ENCODE peak calls at places on chromosomes 6 and 20, in eight cellular contexts. One of them, this sample, is unnamed. For H3K9me3, the result is how much of the 10 kb centered on the place peaks cover.

GRCh38 chr20:48683467-48684175 is 144.2 kb downstream of the PREX1 start:
- DNase-seq in Peyer's patch: no peak
- DNase-seq in H1: no peak
- DNase-seq in PC-3: no peak
- DNase-seq in stomach: no peak
- DNase-seq in tibial nerve: no peak
- DNase-seq in CD8-positive, alpha-beta memory T cell: no peak
- DNase-seq in body of pancreas: no peak
- DNase-seq in this sample: no peak

GRCh38 chr6:87742106-87742505 is 40.1 kb upstream of the AKIRIN2 start:
- DNase-seq in Peyer's patch: peak
- DNase-seq in H1: no peak
- DNase-seq in PC-3: no peak
- DNase-seq in stomach: no peak
- DNase-seq in tibial nerve: peak
- DNase-seq in CD8-positive, alpha-beta memory T cell: peak
- DNase-seq in body of pancreas: no peak
- DNase-seq in this sample: peak

GRCh38 chr6:16409531-16410441 is 171.4 kb downstream of the GMPR start:
- DNase-seq in Peyer's patch: peak
- DNase-seq in H1: peak
- DNase-seq in PC-3: peak
- DNase-seq in stomach: peak
- DNase-seq in tibial nerve: peak
- DNase-seq in CD8-positive, alpha-beta memory T cell: peak
- DNase-seq in body of pancreas: peak
- DNase-seq in this sample: peak

GRCh38 chr20:24701668-24702067 is 232.2 kb downstream of the SYNDIG1 start:
- DNase-seq in Peyer's patch: no peak
- DNase-seq in H1: peak
- DNase-seq in PC-3: no peak
- DNase-seq in stomach: no peak
- DNase-seq in tibial nerve: no peak
- DNase-seq in CD8-positive, alpha-beta memory T cell: no peak
- DNase-seq in body of pancreas: no peak
- DNase-seq in this sample: no peak

GRCh38 chr20:57323034-57323433 is 6.6 kb upstream of the SPO11 start:
- DNase-seq in Peyer's patch: no peak
- DNase-seq in H1: peak
- DNase-seq in PC-3: peak
- DNase-seq in stomach: no peak
- DNase-seq in tibial nerve: no peak
- DNase-seq in CD8-positive, alpha-beta memory T cell: no peak
- DNase-seq in body of pancreas: no peak
- DNase-seq in this sample: no peak

GRCh38 chr6:129030231-129030630 is 147.3 kb downstream of the LAMA2 start:
- DNase-seq in Peyer's patch: no peak
- DNase-seq in H1: no peak
- DNase-seq in PC-3: no peak
- DNase-seq in stomach: no peak
- DNase-seq in tibial nerve: no peak
- DNase-seq in CD8-positive, alpha-beta memory T cell: no peak
- DNase-seq in body of pancreas: no peak
- DNase-seq in this sample: no peak

GRCh38 chr6:88365230-88365629 is 199.1 kb upstream of the CNR1 start:
- DNase-seq in Peyer's patch: no peak
- DNase-seq in H1: no peak
- DNase-seq in PC-3: no peak
- DNase-seq in stomach: no peak
- DNase-seq in tibial nerve: no peak
- DNase-seq in CD8-positive, alpha-beta memory T cell: no peak
- DNase-seq in body of pancreas: no peak
- DNase-seq in this sample: no peak

GRCh38 chr6:142171351-142171750 is 24.3 kb downstream of the VTA1 start:
- DNase-seq in Peyer's patch: no peak
- DNase-seq in H1: no peak
- DNase-seq in PC-3: no peak
- DNase-seq in stomach: no peak
- DNase-seq in tibial nerve: no peak
- DNase-seq in CD8-positive, alpha-beta memory T cell: no peak
- DNase-seq in body of pancreas: no peak
- DNase-seq in this sample: no peak

GRCh38 chr6:28134015-28134414 is 7.7 kb upstream of the ZKSCAN8 start:
- DNase-seq in Peyer's patch: no peak
- DNase-seq in H1: no peak
- DNase-seq in PC-3: peak
- DNase-seq in stomach: no peak
- DNase-seq in tibial nerve: no peak
- DNase-seq in CD8-positive, alpha-beta memory T cell: no peak
- DNase-seq in body of pancreas: no peak
- DNase-seq in this sample: no peak

GRCh38 chr6:158002249-158002950 is 20.7 kb downstream of the SYNJ2 start:
- DNase-seq in Peyer's patch: peak
- DNase-seq in H1: no peak
- DNase-seq in PC-3: peak
- DNase-seq in stomach: peak
- DNase-seq in tibial nerve: no peak
- DNase-seq in CD8-positive, alpha-beta memory T cell: no peak
- DNase-seq in body of pancreas: no peak
- DNase-seq in this sample: no peak

GRCh38 chr20:37454636-37455035 is 66.4 kb upstream of the NNAT start:
- DNase-seq in Peyer's patch: no peak
- DNase-seq in H1: no peak
- DNase-seq in PC-3: no peak
- DNase-seq in stomach: no peak
- DNase-seq in tibial nerve: no peak
- DNase-seq in CD8-positive, alpha-beta memory T cell: no peak
- DNase-seq in body of pancreas: no peak
- DNase-seq in this sample: no peak

GRCh38 chr20:37455659-37456058 is 65.4 kb upstream of the NNAT start:
- DNase-seq in Peyer's patch: no peak
- DNase-seq in H1: no peak
- DNase-seq in PC-3: no peak
- DNase-seq in stomach: no peak
- DNase-seq in tibial nerve: no peak
- DNase-seq in CD8-positive, alpha-beta memory T cell: no peak
- DNase-seq in body of pancreas: no peak
- DNase-seq in this sample: no peak

GRCh38 chr20:37453288-37453687 is 67.8 kb upstream of the NNAT start:
- DNase-seq in Peyer's patch: no peak
- DNase-seq in H1: no peak
- DNase-seq in PC-3: no peak
- DNase-seq in stomach: no peak
- DNase-seq in tibial nerve: no peak
- DNase-seq in CD8-positive, alpha-beta memory T cell: no peak
- DNase-seq in body of pancreas: no peak
- DNase-seq in this sample: no peak

GRCh38 chr20:37452236-37452635 is 68.8 kb upstream of the NNAT start:
- DNase-seq in Peyer's patch: no peak
- DNase-seq in H1: no peak
- DNase-seq in PC-3: no peak
- DNase-seq in stomach: no peak
- DNase-seq in tibial nerve: no peak
- DNase-seq in CD8-positive, alpha-beta memory T cell: no peak
- DNase-seq in body of pancreas: no peak
- DNase-seq in this sample: no peak

GRCh38 chr20:37453836-37454235 is 67.2 kb upstream of the NNAT start:
- DNase-seq in Peyer's patch: no peak
- DNase-seq in H1: no peak
- DNase-seq in PC-3: no peak
- DNase-seq in stomach: no peak
- DNase-seq in tibial nerve: no peak
- DNase-seq in CD8-positive, alpha-beta memory T cell: no peak
- DNase-seq in body of pancreas: no peak
- DNase-seq in this sample: no peak
- H3K9me3 ChIP-seq in Peyer's patch: under half
- H3K9me3 ChIP-seq in H1: under half
- H3K9me3 ChIP-seq in PC-3: under half
- H3K9me3 ChIP-seq in stomach: under half
- H3K9me3 ChIP-seq in tibial nerve: under half
- H3K9me3 ChIP-seq in CD8-positive, alpha-beta memory T cell: under half
- H3K9me3 ChIP-seq in body of pancreas: under half
- H3K9me3 ChIP-seq in this sample: under half

GRCh38 chr20:56207656-56208055 is 40.9 kb upstream of the MC3R start:
- DNase-seq in Peyer's patch: no peak
- DNase-seq in H1: no peak
- DNase-seq in PC-3: no peak
- DNase-seq in stomach: no peak
- DNase-seq in tibial nerve: no peak
- DNase-seq in CD8-positive, alpha-beta memory T cell: no peak
- DNase-seq in body of pancreas: no peak
- DNase-seq in this sample: no peak
- H3K9me3 ChIP-seq in Peyer's patch: under half
- H3K9me3 ChIP-seq in H1: under half
- H3K9me3 ChIP-seq in PC-3: under half
- H3K9me3 ChIP-seq in stomach: under half
- H3K9me3 ChIP-seq in tibial nerve: under half
- H3K9me3 ChIP-seq in CD8-positive, alpha-beta memory T cell: under half
- H3K9me3 ChIP-seq in body of pancreas: under half
- H3K9me3 ChIP-seq in this sample: under half

DNA sequence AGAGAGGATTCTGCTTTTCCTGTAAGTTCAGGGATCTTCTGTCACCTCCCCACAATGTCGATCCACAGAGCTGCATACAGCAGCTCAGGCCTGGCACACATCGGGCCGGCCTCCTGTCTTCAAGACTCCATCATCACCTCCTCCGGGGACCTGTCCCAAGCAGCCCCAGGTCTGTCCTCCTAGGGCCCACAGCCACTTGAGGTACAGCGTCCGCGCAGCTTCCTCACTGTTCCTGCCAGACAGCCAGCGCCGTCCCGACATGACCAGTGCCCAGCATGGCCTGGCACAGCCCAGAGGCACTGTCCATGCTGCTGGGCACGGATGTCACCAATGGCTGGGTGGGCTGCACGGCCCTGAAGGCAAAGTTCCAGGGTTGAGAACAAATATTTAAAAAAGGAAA is 101.6 kb downstream of the DLL1 start:
- DNase-seq in Peyer's patch: no peak
- DNase-seq in H1: peak
- DNase-seq in PC-3: no peak
- DNase-seq in stomach: no peak
- DNase-seq in tibial nerve: peak
- DNase-seq in CD8-positive, alpha-beta memory T cell: no peak
- DNase-seq in body of pancreas: no peak
- DNase-seq in this sample: no peak
- H3K9me3 ChIP-seq in Peyer's patch: under half
- H3K9me3 ChIP-seq in H1: under half
- H3K9me3 ChIP-seq in PC-3: under half
- H3K9me3 ChIP-seq in stomach: under half
- H3K9me3 ChIP-seq in tibial nerve: under half
- H3K9me3 ChIP-seq in CD8-positive, alpha-beta memory T cell: under half
- H3K9me3 ChIP-seq in body of pancreas: under half
- H3K9me3 ChIP-seq in this sample: under half

GRCh38 chr20:56003966-56004365 is 1.4 kb downstream of the CBLN4 start:
- DNase-seq in Peyer's patch: no peak
- DNase-seq in H1: no peak
- DNase-seq in PC-3: no peak
- DNase-seq in stomach: no peak
- DNase-seq in tibial nerve: no peak
- DNase-seq in CD8-positive, alpha-beta memory T cell: no peak
- DNase-seq in body of pancreas: no peak
- DNase-seq in this sample: no peak

GRCh38 chr20:56004611-56005388 is 519 bp downstream of the CBLN4 start:
- DNase-seq in Peyer's patch: no peak
- DNase-seq in H1: peak
- DNase-seq in PC-3: no peak
- DNase-seq in stomach: no peak
- DNase-seq in tibial nerve: no peak
- DNase-seq in CD8-positive, alpha-beta memory T cell: no peak
- DNase-seq in body of pancreas: no peak
- DNase-seq in this sample: no peak

GRCh38 chr20:56001106-56001785 is 4.1 kb downstream of the CBLN4 start:
- DNase-seq in Peyer's patch: no peak
- DNase-seq in H1: no peak
- DNase-seq in PC-3: no peak
- DNase-seq in stomach: no peak
- DNase-seq in tibial nerve: no peak
- DNase-seq in CD8-positive, alpha-beta memory T cell: no peak
- DNase-seq in body of pancreas: no peak
- DNase-seq in this sample: no peak

GRCh38 chr20:56001890-56002289 is 3.4 kb downstream of the CBLN4 start:
- DNase-seq in Peyer's patch: no peak
- DNase-seq in H1: no peak
- DNase-seq in PC-3: no peak
- DNase-seq in stomach: no peak
- DNase-seq in tibial nerve: no peak
- DNase-seq in CD8-positive, alpha-beta memory T cell: no peak
- DNase-seq in body of pancreas: no peak
- DNase-seq in this sample: no peak

GRCh38 chr20:56003111-56003800 is 2.1 kb downstream of the CBLN4 start:
- DNase-seq in Peyer's patch: no peak
- DNase-seq in H1: peak
- DNase-seq in PC-3: no peak
- DNase-seq in stomach: no peak
- DNase-seq in tibial nerve: no peak
- DNase-seq in CD8-positive, alpha-beta memory T cell: no peak
- DNase-seq in body of pancreas: no peak
- DNase-seq in this sample: no peak
- H3K9me3 ChIP-seq in Peyer's patch: under half
- H3K9me3 ChIP-seq in H1: under half
- H3K9me3 ChIP-seq in PC-3: under half
- H3K9me3 ChIP-seq in stomach: under half
- H3K9me3 ChIP-seq in tibial nerve: under half
- H3K9me3 ChIP-seq in CD8-positive, alpha-beta memory T cell: under half
- H3K9me3 ChIP-seq in body of pancreas: under half
- H3K9me3 ChIP-seq in this sample: under half

GRCh38 chr20:41599699-41600104 is 18.5 kb downstream of the CHD6 start:
- DNase-seq in Peyer's patch: no peak
- DNase-seq in H1: peak
- DNase-seq in PC-3: no peak
- DNase-seq in stomach: no peak
- DNase-seq in tibial nerve: no peak
- DNase-seq in CD8-positive, alpha-beta memory T cell: no peak
- DNase-seq in body of pancreas: no peak
- DNase-seq in this sample: no peak
- H3K9me3 ChIP-seq in Peyer's patch: under half
- H3K9me3 ChIP-seq in H1: under half
- H3K9me3 ChIP-seq in PC-3: under half
- H3K9me3 ChIP-seq in stomach: under half
- H3K9me3 ChIP-seq in tibial nerve: under half
- H3K9me3 ChIP-seq in CD8-positive, alpha-beta memory T cell: under half
- H3K9me3 ChIP-seq in body of pancreas: under half
- H3K9me3 ChIP-seq in this sample: under half

GRCh38 chr6:89979473-89980119 is 85.3 kb downstream of the GJA10 start:
- DNase-seq in Peyer's patch: no peak
- DNase-seq in H1: no peak
- DNase-seq in PC-3: no peak
- DNase-seq in stomach: no peak
- DNase-seq in tibial nerve: no peak
- DNase-seq in CD8-positive, alpha-beta memory T cell: no peak
- DNase-seq in body of pancreas: no peak
- DNase-seq in this sample: no peak
- H3K9me3 ChIP-seq in Peyer's patch: under half
- H3K9me3 ChIP-seq in H1: under half
- H3K9me3 ChIP-seq in PC-3: under half
- H3K9me3 ChIP-seq in stomach: under half
- H3K9me3 ChIP-seq in tibial nerve: under half
- H3K9me3 ChIP-seq in CD8-positive, alpha-beta memory T cell: under half
- H3K9me3 ChIP-seq in body of pancreas: under half
- H3K9me3 ChIP-seq in this sample: under half

GRCh38 chr6:108164815-108165706 is 761 bp upstream of the NR2E1 start:
- DNase-seq in Peyer's patch: no peak
- DNase-seq in H1: peak
- DNase-seq in PC-3: no peak
- DNase-seq in stomach: no peak
- DNase-seq in tibial nerve: no peak
- DNase-seq in CD8-positive, alpha-beta memory T cell: no peak
- DNase-seq in body of pancreas: no peak
- DNase-seq in this sample: no peak
- H3K9me3 ChIP-seq in Peyer's patch: under half
- H3K9me3 ChIP-seq in H1: under half
- H3K9me3 ChIP-seq in PC-3: under half
- H3K9me3 ChIP-seq in stomach: under half
- H3K9me3 ChIP-seq in tibial nerve: under half
- H3K9me3 ChIP-seq in CD8-positive, alpha-beta memory T cell: under half
- H3K9me3 ChIP-seq in body of pancreas: under half
- H3K9me3 ChIP-seq in this sample: under half

This sample was measured in T-helper 17 cell.